ENCODE peak calls at places on chromosome 4, in eight cellular contexts. One of them, this sample, is unnamed.

GRCh38 chr4:40627540-40627939 is 2.1 kb downstream of the RBM47 start:
- DNase-seq in CD8-positive, alpha-beta T cell: no peak
- DNase-seq in HT1080: no peak
- DNase-seq in activated naive CD8-positive, alpha-beta T cell treated with anti-CD3 and anti-CD28 coated beads, Interleukin-2, amount 50 U/mL, for 16 hours: no peak
- DNase-seq in HL-60: no peak
- DNase-seq in cardiac muscle cell: no peak
- DNase-seq in ELR: no peak
- DNase-seq in SHP77: no peak
- DNase-seq in this sample: no peak

GRCh38 chr4:37914539-37914938 is 23.7 kb downstream of the TBC1D1 start:
- DNase-seq in CD8-positive, alpha-beta T cell: no peak
- DNase-seq in HT1080: no peak
- DNase-seq in activated naive CD8-positive, alpha-beta T cell treated with anti-CD3 and anti-CD28 coated beads, Interleukin-2, amount 50 U/mL, for 16 hours: no peak
- DNase-seq in HL-60: no peak
- DNase-seq in cardiac muscle cell: no peak
- DNase-seq in ELR: no peak
- DNase-seq in SHP77: no peak
- DNase-seq in this sample: no peak

GRCh38 chr4:100945789-100946188 is 401.5 kb downstream of the PPP3CA start:
- DNase-seq in CD8-positive, alpha-beta T cell: no peak
- DNase-seq in HT1080: no peak
- DNase-seq in activated naive CD8-positive, alpha-beta T cell treated with anti-CD3 and anti-CD28 coated beads, Interleukin-2, amount 50 U/mL, for 16 hours: no peak
- DNase-seq in HL-60: no peak
- DNase-seq in cardiac muscle cell: no peak
- DNase-seq in ELR: no peak
- DNase-seq in SHP77: no peak
- DNase-seq in this sample: no peak

GRCh38 chr4:95580226-95580625 is 31.5 kb upstream of the UNC5C start:
- DNase-seq in CD8-positive, alpha-beta T cell: no peak
- DNase-seq in HT1080: no peak
- DNase-seq in activated naive CD8-positive, alpha-beta T cell treated with anti-CD3 and anti-CD28 coated beads, Interleukin-2, amount 50 U/mL, for 16 hours: no peak
- DNase-seq in HL-60: no peak
- DNase-seq in cardiac muscle cell: no peak
- DNase-seq in ELR: no peak
- DNase-seq in SHP77: no peak
- DNase-seq in this sample: no peak

GRCh38 chr4:151361966-151362365 is 36.6 kb upstream of the SH3D19 start:
- DNase-seq in CD8-positive, alpha-beta T cell: no peak
- DNase-seq in HT1080: no peak
- DNase-seq in activated naive CD8-positive, alpha-beta T cell treated with anti-CD3 and anti-CD28 coated beads, Interleukin-2, amount 50 U/mL, for 16 hours: no peak
- DNase-seq in HL-60: no peak
- DNase-seq in cardiac muscle cell: no peak
- DNase-seq in ELR: no peak
- DNase-seq in SHP77: no peak
- DNase-seq in this sample: no peak

GRCh38 chr4:140014284-140014683 is 139.7 kb downstream of the MAML3 start:
- DNase-seq in CD8-positive, alpha-beta T cell: no peak
- DNase-seq in HT1080: no peak
- DNase-seq in activated naive CD8-positive, alpha-beta T cell treated with anti-CD3 and anti-CD28 coated beads, Interleukin-2, amount 50 U/mL, for 16 hours: no peak
- DNase-seq in HL-60: no peak
- DNase-seq in cardiac muscle cell: no peak
- DNase-seq in ELR: peak
- DNase-seq in SHP77: no peak
- DNase-seq in this sample: no peak

GRCh38 chr4:11623726-11624037 is 195.0 kb upstream of the HS3ST1 start:
- DNase-seq in CD8-positive, alpha-beta T cell: no peak
- DNase-seq in HT1080: no peak
- DNase-seq in activated naive CD8-positive, alpha-beta T cell treated with anti-CD3 and anti-CD28 coated beads, Interleukin-2, amount 50 U/mL, for 16 hours: no peak
- DNase-seq in HL-60: no peak
- DNase-seq in cardiac muscle cell: peak
- DNase-seq in ELR: no peak
- DNase-seq in SHP77: no peak
- DNase-seq in this sample: no peak

GRCh38 chr4:105433421-105433820 is 40.4 kb downstream of the PPA2 start:
- DNase-seq in CD8-positive, alpha-beta T cell: no peak
- DNase-seq in HT1080: no peak
- DNase-seq in activated naive CD8-positive, alpha-beta T cell treated with anti-CD3 and anti-CD28 coated beads, Interleukin-2, amount 50 U/mL, for 16 hours: no peak
- DNase-seq in HL-60: no peak
- DNase-seq in cardiac muscle cell: no peak
- DNase-seq in ELR: no peak
- DNase-seq in SHP77: no peak
- DNase-seq in this sample: no peak

GRCh38 chr4:26181616-26182015 is 139.2 kb upstream of the RBPJ start:
- DNase-seq in CD8-positive, alpha-beta T cell: no peak
- DNase-seq in HT1080: peak
- DNase-seq in activated naive CD8-positive, alpha-beta T cell treated with anti-CD3 and anti-CD28 coated beads, Interleukin-2, amount 50 U/mL, for 16 hours: no peak
- DNase-seq in HL-60: no peak
- DNase-seq in cardiac muscle cell: no peak
- DNase-seq in ELR: peak
- DNase-seq in SHP77: no peak
- DNase-seq in this sample: no peak

GRCh38 chr4:15068298-15068697 is 66.0 kb downstream of the CPEB2 start:
- DNase-seq in CD8-positive, alpha-beta T cell: no peak
- DNase-seq in HT1080: no peak
- DNase-seq in activated naive CD8-positive, alpha-beta T cell treated with anti-CD3 and anti-CD28 coated beads, Interleukin-2, amount 50 U/mL, for 16 hours: no peak
- DNase-seq in HL-60: no peak
- DNase-seq in cardiac muscle cell: no peak
- DNase-seq in ELR: no peak
- DNase-seq in SHP77: no peak
- DNase-seq in this sample: no peak

GRCh38 chr4:127604949-127605709 is 27.6 kb upstream of the INTU start:
- DNase-seq in CD8-positive, alpha-beta T cell: no peak
- DNase-seq in HT1080: no peak
- DNase-seq in activated naive CD8-positive, alpha-beta T cell treated with anti-CD3 and anti-CD28 coated beads, Interleukin-2, amount 50 U/mL, for 16 hours: no peak
- DNase-seq in HL-60: no peak
- DNase-seq in cardiac muscle cell: peak
- DNase-seq in ELR: peak
- DNase-seq in SHP77: peak
- DNase-seq in this sample: no peak

GRCh38 chr4:159016527-159017137 is 86.2 kb upstream of the RAPGEF2 start:
- DNase-seq in CD8-positive, alpha-beta T cell: no peak
- DNase-seq in HT1080: peak
- DNase-seq in activated naive CD8-positive, alpha-beta T cell treated with anti-CD3 and anti-CD28 coated beads, Interleukin-2, amount 50 U/mL, for 16 hours: no peak
- DNase-seq in HL-60: no peak
- DNase-seq in cardiac muscle cell: peak
- DNase-seq in ELR: peak
- DNase-seq in SHP77: no peak
- DNase-seq in this sample: peak

GRCh38 chr4:124337874-124338273 is 374.7 kb downstream of the ANKRD50 start:
- DNase-seq in CD8-positive, alpha-beta T cell: no peak
- DNase-seq in HT1080: no peak
- DNase-seq in activated naive CD8-positive, alpha-beta T cell treated with anti-CD3 and anti-CD28 coated beads, Interleukin-2, amount 50 U/mL, for 16 hours: no peak
- DNase-seq in HL-60: no peak
- DNase-seq in cardiac muscle cell: peak
- DNase-seq in ELR: no peak
- DNase-seq in SHP77: peak
- DNase-seq in this sample: no peak

GRCh38 chr4:183876268-183876934 is 28.7 kb upstream of the STOX2 start:
- DNase-seq in CD8-positive, alpha-beta T cell: no peak
- DNase-seq in HT1080: peak
- DNase-seq in activated naive CD8-positive, alpha-beta T cell treated with anti-CD3 and anti-CD28 coated beads, Interleukin-2, amount 50 U/mL, for 16 hours: no peak
- DNase-seq in HL-60: no peak
- DNase-seq in cardiac muscle cell: peak
- DNase-seq in ELR: peak
- DNase-seq in SHP77: peak
- DNase-seq in this sample: peak